ENCODE peak calls at places on chromosomes 12 and 14, in six cellular contexts. D is esophagus squamous epithelium, H is gastrocnemius medialis, S is ovary, F is stomach, Q is tibial nerve. M is an unnamed sample. For H3K9me3, the result is how much of the 10 kb centered on the place peaks cover.

GRCh38 chr14:23054000-23054811 is 3.1 kb downstream of the CDH24 start:
- DNase-seq in D (no peak), H (no peak), S (no peak), F (no peak), Q (no peak), M (no peak)

GRCh38 chr12:96338852-96339478 is 61.3 kb downstream of the CDK17 start:
- DNase-seq in D (no peak), H (no peak), S (no peak), F (no peak), Q (no peak), M (no peak)

GRCh38 chr12:93894391-93895095 is 217.4 kb downstream of the CRADD start:
- DNase-seq in D (no peak), H (peak), S (peak), F (no peak), Q (peak), M (peak)

GRCh38 chr12:43308776-43309175 is 243.2 kb downstream of the ADAMTS20 start:
- DNase-seq in D (no peak), H (no peak), S (no peak), F (no peak), Q (no peak), M (no peak)

GRCh38 chr14:53273671-53274072 is 120.5 kb upstream of the DDHD1 start:
- DNase-seq in D (no peak), H (no peak), S (peak), F (no peak), Q (no peak), M (no peak)

GRCh38 chr12:2283910-2284309 is 231.1 kb downstream of the CACNA1C start:
- DNase-seq in D (no peak), H (no peak), S (no peak), F (no peak), Q (no peak), M (no peak)

GRCh38 chr12:26435005-26435404 is 239.6 kb downstream of the SSPN start:
- DNase-seq in D (no peak), H (no peak), S (no peak), F (no peak), Q (no peak), M (no peak)

GRCh38 chr12:1369460-1369859 is 224.9 kb downstream of the FBXL14 start:
- DNase-seq in D (no peak), H (peak), S (no peak), F (no peak), Q (no peak), M (no peak)

GRCh38 chr14:69536976-69537375 is 37.7 kb downstream of the CCDC177 start:
- DNase-seq in D (no peak), H (no peak), S (no peak), F (no peak), Q (no peak), M (no peak)

GRCh38 chr14:83253870-83254269 is 1720.2 kb upstream of the SEL1L start:
- DNase-seq in D (no peak), H (no peak), S (no peak), F (no peak), Q (no peak), M (no peak)

GRCh38 chr12:49549735-49550710 is 11.2 kb downstream of the KCNH3 start:
- DNase-seq in D (no peak), H (no peak), S (no peak), F (no peak), Q (no peak), M (no peak)

GRCh38 chr12:113227169-113227568 is 5.9 kb downstream of the TPCN1 start:
- DNase-seq in D (no peak), H (peak), S (no peak), F (no peak), Q (no peak), M (no peak)

GRCh38 chr12:40344312-40344711 is 119.5 kb downstream of the LRRK2 start:
- DNase-seq in D (no peak), H (no peak), S (no peak), F (no peak), Q (no peak), M (no peak)

GRCh38 chr14:32201196-32201815 is 539 bp upstream of the RNU6-7 start:
- DNase-seq in D (peak), H (peak), S (peak), F (peak), Q (peak), M (peak)
- TF ChIP-seq POLR2A in D (no peak), H (peak), S (no peak), F (no peak), Q (no peak), M (no peak)

GRCh38 chr12:14840616-14841015 is 2.7 kb downstream of the ART4 start:
- DNase-seq in D (no peak), H (no peak), S (no peak), F (no peak), Q (no peak), M (peak)

GRCh38 chr12:14842315-14842714 is 1.0 kb downstream of the ART4 start:
- DNase-seq in D (no peak), H (no peak), S (no peak), F (no peak), Q (no peak), M (no peak)

GRCh38 chr12:14841761-14842160 is 1.6 kb downstream of the ART4 start:
- DNase-seq in D (no peak), H (peak), S (no peak), F (no peak), Q (no peak), M (peak)

GRCh38 chr12:14836336-14837210 is 6.8 kb downstream of the ART4 start:
- DNase-seq in D (no peak), H (no peak), S (no peak), F (no peak), Q (no peak), M (no peak)

DNA sequence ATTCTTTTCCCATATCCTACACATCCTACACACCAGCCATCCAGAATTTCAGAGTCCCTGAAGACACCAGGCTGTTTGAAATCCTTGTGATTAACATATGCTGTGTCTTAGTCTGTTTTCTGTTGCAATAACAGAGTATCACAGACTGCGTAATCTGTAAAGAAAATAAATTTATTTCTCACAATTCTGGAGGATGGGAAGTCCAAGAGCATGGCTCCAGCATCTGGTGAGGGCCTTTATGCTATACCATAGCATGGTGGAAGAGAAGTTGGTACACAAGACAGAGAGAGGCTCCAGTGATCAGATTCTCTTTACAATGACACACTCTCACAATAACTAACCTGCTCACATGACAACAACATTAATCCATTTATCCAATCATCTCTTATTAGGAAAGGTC is 4.1 kb downstream of the ART4 start:
- DNase-seq in D (no peak), H (no peak), S (no peak), F (no peak), Q (no peak), M (no peak)
- H3K9me3 ChIP-seq in D (under half), H (under half), S (under half), F (under half), Q (under half), M (under half)

GRCh38 chr12:14365294-14366210 is at the start of gene ATF7IP:
- DNase-seq in D (peak), H (peak), S (peak), F (peak), Q (peak), M (peak)
- TF ChIP-seq POLR2A in D (peak), H (peak), S (peak), F (no peak), Q (peak), M (no peak)

GRCh38 chr14:52265248-52265647 is 2.2 kb upstream of the PTGDR start:
- DNase-seq in D (no peak), H (no peak), S (no peak), F (no peak), Q (no peak), M (no peak)

GRCh38 chr14:52268191-52269061 is 928 bp downstream of the PTGDR start:
- DNase-seq in D (no peak), H (no peak), S (no peak), F (no peak), Q (no peak), M (no peak)

GRCh38 chr14:52266782-52267181 is 716 bp upstream of the PTGDR start:
- DNase-seq in D (no peak), H (no peak), S (no peak), F (no peak), Q (no peak), M (peak)

GRCh38 chr14:52267501-52268190 is at the start of gene PTGDR:
- DNase-seq in D (no peak), H (no peak), S (no peak), F (peak), Q (no peak), M (no peak)

GRCh38 chr14:52266179-52266578 is 1.3 kb upstream of the PTGDR start:
- DNase-seq in D (no peak), H (peak), S (no peak), F (no peak), Q (peak), M (peak)
- H3K9me3 ChIP-seq in D (under half), H (under half), S (under half), F (under half), Q (under half), M (under half)

DNA sequence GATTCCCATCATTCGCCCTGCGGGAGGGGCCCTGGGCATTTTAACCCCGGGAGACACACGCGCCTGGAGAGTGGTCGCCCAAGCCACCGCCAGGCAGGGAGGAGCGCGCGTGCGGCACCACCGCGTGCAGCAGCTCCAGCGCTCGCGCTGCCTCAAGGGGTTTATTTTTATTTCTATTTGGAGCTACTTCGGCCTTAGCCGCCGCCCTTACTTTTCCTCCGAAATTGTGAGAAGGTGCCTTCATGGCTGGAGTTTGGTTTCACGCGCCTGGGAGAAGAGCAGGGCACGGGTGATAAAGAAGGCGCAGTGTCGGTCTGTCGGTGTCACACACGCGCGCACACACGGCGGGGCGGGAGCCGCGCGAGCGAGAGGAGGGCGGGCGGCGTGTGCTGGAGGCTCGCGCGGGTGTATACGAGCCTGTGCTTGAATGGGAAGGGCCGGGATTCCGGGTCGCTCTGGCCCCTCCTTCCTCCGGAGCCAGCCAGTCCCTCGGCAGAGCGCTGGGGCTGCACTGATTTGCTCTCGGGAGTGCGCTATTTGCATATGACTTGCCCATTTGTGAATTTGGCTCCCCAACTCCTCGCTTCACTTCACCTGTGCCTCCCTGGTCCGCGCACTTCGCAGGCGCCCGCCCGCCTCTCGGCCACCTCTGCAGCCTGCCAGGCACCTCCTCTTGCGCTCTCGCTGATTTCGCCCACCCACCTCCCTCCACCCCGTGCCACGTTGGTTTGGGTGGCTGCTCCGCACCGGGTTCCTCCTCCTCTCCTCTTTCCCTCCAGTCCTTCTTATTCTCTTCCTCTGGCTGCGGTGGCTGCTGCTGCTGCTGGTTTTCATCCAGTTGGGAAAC is 932.3 kb downstream of the DIO2 start:
- DNase-seq in D (no peak), H (peak), S (no peak), F (peak), Q (peak), M (peak)
- TF ChIP-seq POLR2A in D (peak), H (peak), S (no peak), F (peak), Q (peak), M (peak)

GRCh38 chr14:106631886-106632285 is 1105.5 kb downstream of the TMEM121 start:
- DNase-seq in D (no peak), H (no peak), S (no peak), F (no peak), Q (no peak), M (no peak)
- H3K9me3 ChIP-seq in D (under half), H (under half), S (under half), F (under half), Q (under half), M (under half)

GRCh38 chr12:124928095-124928911 is 13.9 kb upstream of the UBC start:
- DNase-seq in D (no peak), H (peak), S (peak), F (peak), Q (peak), M (peak)
- TF ChIP-seq POLR2A in D (peak), H (peak), S (no peak), F (no peak), Q (peak), M (no peak)

M was measured in body of pancreas.